ENCODE peak calls at places on chromosomes 5 and 9, in six cellular contexts. One of them, this sample, is unnamed.
A peak's percentile ranks its signal among the peaks of the same experiment; 100 is the strongest.

GRCh38 chr9:116646661-116647514 is 40.2 kb upstream of the TRIM32 start:
- DNase-seq in left ventricle myocardium inferior: no peak
- DNase-seq in tibial artery: no peak
- DNase-seq in Panc1: no peak
- DNase-seq in transverse colon: no peak
- DNase-seq in GM23338: peak; percentile 67
- DNase-seq in this sample: no peak

GRCh38 chr9:3224931-3225330 is 300.9 kb downstream of the RFX3 start:
- DNase-seq in left ventricle myocardium inferior: peak; percentile 17
- DNase-seq in tibial artery: no peak
- DNase-seq in Panc1: no peak
- DNase-seq in transverse colon: no peak
- DNase-seq in GM23338: no peak
- DNase-seq in this sample: no peak

GRCh38 chr9:93297659-93298497 is 113.9 kb downstream of the WNK2 start:
- DNase-seq in left ventricle myocardium inferior: no peak
- DNase-seq in tibial artery: no peak
- DNase-seq in Panc1: no peak
- DNase-seq in transverse colon: no peak
- DNase-seq in GM23338: peak; percentile 41
- DNase-seq in this sample: peak; percentile 65

GRCh38 chr9:127970401-127971313 is 10.1 kb downstream of the EEIG1 start:
- DNase-seq in left ventricle myocardium inferior: no peak
- DNase-seq in tibial artery: no peak
- DNase-seq in Panc1: no peak
- DNase-seq in transverse colon: peak; percentile 57
- DNase-seq in GM23338: no peak
- DNase-seq in this sample: peak; percentile 68

GRCh38 chr9:116789097-116789496 is 102.0 kb downstream of the TRIM32 start:
- DNase-seq in left ventricle myocardium inferior: no peak
- DNase-seq in tibial artery: no peak
- DNase-seq in Panc1: no peak
- DNase-seq in transverse colon: no peak
- DNase-seq in GM23338: peak; percentile 21
- DNase-seq in this sample: no peak

GRCh38 chr5:160165137-160166068 is 46.2 kb upstream of the PWWP2A start:
- DNase-seq in left ventricle myocardium inferior: peak; percentile 87
- DNase-seq in tibial artery: peak; percentile 90
- DNase-seq in Panc1: peak; percentile 85
- DNase-seq in transverse colon: peak; percentile 77
- DNase-seq in GM23338: peak; percentile 94
- DNase-seq in this sample: peak; percentile 98

GRCh38 chr9:113542741-113543140 is 79.2 kb downstream of the RGS3 start:
- DNase-seq in left ventricle myocardium inferior: no peak
- DNase-seq in tibial artery: no peak
- DNase-seq in Panc1: no peak
- DNase-seq in transverse colon: no peak
- DNase-seq in GM23338: no peak
- DNase-seq in this sample: no peak

GRCh38 chr5:179113945-179114641 is 53.9 kb downstream of the ZNF354C start:
- DNase-seq in left ventricle myocardium inferior: no peak
- DNase-seq in tibial artery: no peak
- DNase-seq in Panc1: no peak
- DNase-seq in transverse colon: no peak
- DNase-seq in GM23338: no peak
- DNase-seq in this sample: peak; percentile 19

GRCh38 chr5:105677291-105677690 is 1993.4 kb downstream of the EFNA5 start:
- DNase-seq in left ventricle myocardium inferior: no peak
- DNase-seq in tibial artery: no peak
- DNase-seq in Panc1: no peak
- DNase-seq in transverse colon: no peak
- DNase-seq in GM23338: no peak
- DNase-seq in this sample: no peak

GRCh38 chr9:109143881-109144562 is 23.0 kb downstream of the FRRS1L start:
- DNase-seq in left ventricle myocardium inferior: no peak
- DNase-seq in tibial artery: no peak
- DNase-seq in Panc1: peak; percentile 13
- DNase-seq in transverse colon: no peak
- DNase-seq in GM23338: peak; percentile 53
- DNase-seq in this sample: no peak

GRCh38 chr9:88236531-88237453 is 98.5 kb upstream of the SPATA31C2 start:
- DNase-seq in left ventricle myocardium inferior: peak; percentile 63
- DNase-seq in tibial artery: no peak
- DNase-seq in Panc1: no peak
- DNase-seq in transverse colon: no peak
- DNase-seq in GM23338: no peak
- DNase-seq in this sample: no peak

GRCh38 chr9:122392714-122393113 is 21.9 kb downstream of the PTGS1 start:
- DNase-seq in left ventricle myocardium inferior: no peak
- DNase-seq in tibial artery: no peak
- DNase-seq in Panc1: no peak
- DNase-seq in transverse colon: no peak
- DNase-seq in GM23338: no peak
- DNase-seq in this sample: no peak

GRCh38 chr5:59711316-59711715 is 182.2 kb downstream of the PDE4D start:
- DNase-seq in left ventricle myocardium inferior: no peak
- DNase-seq in tibial artery: no peak
- DNase-seq in Panc1: no peak
- DNase-seq in transverse colon: no peak
- DNase-seq in GM23338: no peak
- DNase-seq in this sample: no peak

GRCh38 chr5:1800470-1801060 is 642 bp upstream of the NDUFS6 start:
- DNase-seq in left ventricle myocardium inferior: no peak
- DNase-seq in tibial artery: peak; percentile 19
- DNase-seq in Panc1: peak; percentile 51
- DNase-seq in transverse colon: peak; percentile 32
- DNase-seq in GM23338: peak; percentile 34
- DNase-seq in this sample: no peak

DNA sequence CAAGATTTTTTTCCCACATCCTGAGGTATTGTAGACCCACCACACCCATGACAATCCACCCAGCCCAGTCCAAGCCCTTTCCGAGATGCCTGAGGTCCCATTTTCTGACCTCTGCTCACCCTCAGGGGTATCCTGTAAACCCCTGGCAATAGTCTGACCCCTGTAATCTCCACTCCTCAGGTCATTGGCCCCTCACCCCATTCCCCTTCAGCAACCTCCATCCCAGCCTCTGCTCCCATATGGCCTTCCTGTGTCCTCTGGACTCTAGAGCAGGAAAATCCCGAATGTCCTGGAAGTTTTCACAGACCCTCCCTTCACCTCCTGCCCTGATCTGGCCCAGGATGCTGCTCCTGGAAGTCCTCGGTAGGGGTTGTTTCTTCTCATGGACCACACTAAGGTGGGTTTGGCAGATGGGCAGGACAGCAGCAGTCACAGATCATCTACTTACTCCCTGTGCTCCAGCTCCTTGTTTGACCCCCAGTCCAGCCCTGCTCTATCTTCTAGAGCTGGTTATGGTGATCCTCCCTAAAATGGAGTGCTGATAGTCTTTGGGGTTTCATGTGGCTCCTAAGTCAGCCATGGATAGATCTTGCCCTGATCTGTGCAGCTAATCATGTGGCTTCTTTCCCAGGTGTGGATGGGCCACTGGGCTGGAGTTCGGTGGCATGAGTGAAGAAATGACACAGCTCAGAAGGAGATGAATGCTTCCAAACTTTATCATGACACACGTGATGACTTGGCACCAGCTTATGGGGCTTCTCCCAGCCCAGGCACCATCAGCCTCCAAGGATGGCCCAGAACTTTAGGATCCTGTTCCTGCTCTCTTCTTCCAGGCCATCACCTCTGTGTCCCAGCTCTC is 12.0 kb upstream of the ACSL6 start:
- DNase-seq in left ventricle myocardium inferior: no peak
- DNase-seq in tibial artery: no peak
- DNase-seq in Panc1: no peak
- DNase-seq in transverse colon: no peak
- DNase-seq in GM23338: no peak
- DNase-seq in this sample: no peak
- H3K4me1 ChIP-seq in left ventricle myocardium inferior: no peaks in the 10 kb centered on the region
- H3K4me1 ChIP-seq in tibial artery: no peaks in the 10 kb centered on the region
- H3K4me1 ChIP-seq in Panc1: no peaks in the 10 kb centered on the region
- H3K4me1 ChIP-seq in transverse colon: no peaks in the 10 kb centered on the region
- H3K4me1 ChIP-seq in GM23338: no peaks in the 10 kb centered on the region
- H3K4me1 ChIP-seq in this sample: no peaks in the 10 kb centered on the region

GRCh38 chr9:32434892-32435291 is 50.4 kb downstream of the ACO1 start:
- DNase-seq in left ventricle myocardium inferior: no peak
- DNase-seq in tibial artery: no peak
- DNase-seq in Panc1: no peak
- DNase-seq in transverse colon: no peak
- DNase-seq in GM23338: no peak
- DNase-seq in this sample: no peak

GRCh38 chr9:32427111-32427873 is 42.8 kb downstream of the ACO1 start:
- DNase-seq in left ventricle myocardium inferior: no peak
- DNase-seq in tibial artery: no peak
- DNase-seq in Panc1: no peak
- DNase-seq in transverse colon: peak; percentile 28
- DNase-seq in GM23338: no peak
- DNase-seq in this sample: no peak

GRCh38 chr9:32431196-32431595 is 46.8 kb downstream of the ACO1 start:
- DNase-seq in left ventricle myocardium inferior: no peak
- DNase-seq in tibial artery: no peak
- DNase-seq in Panc1: no peak
- DNase-seq in transverse colon: no peak
- DNase-seq in GM23338: no peak
- DNase-seq in this sample: no peak

GRCh38 chr9:32431940-32432555 is 47.6 kb downstream of the ACO1 start:
- DNase-seq in left ventricle myocardium inferior: peak; percentile 30
- DNase-seq in tibial artery: peak; percentile 39
- DNase-seq in Panc1: no peak
- DNase-seq in transverse colon: peak; percentile 38
- DNase-seq in GM23338: peak; percentile 60
- DNase-seq in this sample: no peak

DNA sequence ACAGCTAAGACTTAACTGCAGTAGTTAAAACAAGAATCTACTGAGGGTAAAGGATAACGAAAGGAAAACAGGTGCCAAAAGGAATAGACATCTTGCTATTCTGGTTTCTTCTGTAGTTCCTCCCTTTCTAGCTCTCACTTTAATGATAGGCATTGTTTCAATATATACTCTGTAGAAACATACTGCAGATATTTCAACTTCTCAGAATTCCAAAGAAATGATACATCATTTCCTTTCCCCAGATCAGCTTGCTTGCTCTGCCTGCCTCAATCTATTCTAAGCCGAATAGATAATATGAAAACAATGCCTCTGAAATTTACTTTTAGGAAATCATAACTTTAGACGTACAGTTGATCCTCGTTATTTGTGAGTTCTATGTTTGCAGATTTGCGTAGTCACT is 46.3 kb downstream of the ACO1 start:
- DNase-seq in left ventricle myocardium inferior: no peak
- DNase-seq in tibial artery: no peak
- DNase-seq in Panc1: no peak
- DNase-seq in transverse colon: no peak
- DNase-seq in GM23338: no peak
- DNase-seq in this sample: no peak
- H3K27ac ChIP-seq in left ventricle myocardium inferior: no peak overlapping the region
- H3K27ac ChIP-seq in tibial artery: peak overlapping the region; percentile 43
- H3K27ac ChIP-seq in Panc1: no peak overlapping the region
- H3K27ac ChIP-seq in transverse colon: no peak overlapping the region
- H3K27ac ChIP-seq in GM23338: no peak overlapping the region
- H3K27ac ChIP-seq in this sample: no peak overlapping the region

DNA sequence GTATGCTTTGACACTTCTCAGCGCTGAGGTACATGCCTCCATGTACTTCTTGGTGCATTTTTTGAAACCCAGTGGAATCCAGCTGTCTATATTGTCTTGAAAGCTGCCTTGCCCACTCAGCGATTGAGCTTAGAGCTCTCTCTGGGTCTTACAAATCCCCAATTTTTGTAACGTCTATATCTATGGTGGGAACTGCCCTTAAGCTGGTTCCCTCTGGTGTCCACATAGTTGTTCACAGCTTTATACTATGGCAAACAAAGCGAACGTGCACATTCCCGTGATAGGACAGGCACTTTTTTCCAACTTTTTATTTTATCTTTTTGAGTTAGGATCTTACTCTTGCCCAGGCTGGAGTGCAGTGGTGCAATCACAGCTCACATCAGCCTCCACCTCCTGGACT is 20.9 kb downstream of the CDHR2 start:
- DNase-seq in left ventricle myocardium inferior: no peak
- DNase-seq in tibial artery: no peak
- DNase-seq in Panc1: no peak
- DNase-seq in transverse colon: no peak
- DNase-seq in GM23338: no peak
- DNase-seq in this sample: no peak
- TF ChIP-seq CTCF in left ventricle myocardium inferior: no peak
- TF ChIP-seq CTCF in tibial artery: no peak
- TF ChIP-seq CTCF in Panc1: no peak
- TF ChIP-seq CTCF in transverse colon: no peak
- TF ChIP-seq CTCF in GM23338: no peak
- TF ChIP-seq CTCF in this sample: no peak

GRCh38 chr9:89753472-89754055 is 148.8 kb downstream of the GADD45G start:
- DNase-seq in left ventricle myocardium inferior: no peak
- DNase-seq in tibial artery: no peak
- DNase-seq in Panc1: no peak
- DNase-seq in transverse colon: no peak
- DNase-seq in GM23338: no peak
- DNase-seq in this sample: no peak

GRCh38 chr9:89755835-89756234 is 151.0 kb downstream of the GADD45G start:
- DNase-seq in left ventricle myocardium inferior: peak; percentile 41
- DNase-seq in tibial artery: no peak
- DNase-seq in Panc1: no peak
- DNase-seq in transverse colon: no peak
- DNase-seq in GM23338: no peak
- DNase-seq in this sample: no peak

GRCh38 chr9:89756891-89757537 is 152.2 kb downstream of the GADD45G start:
- DNase-seq in left ventricle myocardium inferior: peak; percentile 71
- DNase-seq in tibial artery: no peak
- DNase-seq in Panc1: no peak
- DNase-seq in transverse colon: no peak
- DNase-seq in GM23338: no peak
- DNase-seq in this sample: no peak

GRCh38 chr9:89752154-89752553 is 147.3 kb downstream of the GADD45G start:
- DNase-seq in left ventricle myocardium inferior: no peak
- DNase-seq in tibial artery: no peak
- DNase-seq in Panc1: no peak
- DNase-seq in transverse colon: no peak
- DNase-seq in GM23338: no peak
- DNase-seq in this sample: peak; percentile 18

GRCh38 chr9:89754223-89754622 is 149.4 kb downstream of the GADD45G start:
- DNase-seq in left ventricle myocardium inferior: no peak
- DNase-seq in tibial artery: no peak
- DNase-seq in Panc1: no peak
- DNase-seq in transverse colon: no peak
- DNase-seq in GM23338: no peak
- DNase-seq in this sample: no peak
- H3K4me1 ChIP-seq in left ventricle myocardium inferior: peaks cover 39% of the 10 kb centered on the region
- H3K4me1 ChIP-seq in tibial artery: peaks cover 4% of the 10 kb centered on the region
- H3K4me1 ChIP-seq in Panc1: no peaks in the 10 kb centered on the region
- H3K4me1 ChIP-seq in transverse colon: no peaks in the 10 kb centered on the region
- H3K4me1 ChIP-seq in GM23338: peaks cover 8% of the 10 kb centered on the region
- H3K4me1 ChIP-seq in this sample: peaks cover 9% of the 10 kb centered on the region